ENCODE peak calls at places on chromosomes 12 and 14, in ten cellular contexts. One of them, this sample, is unnamed. For H3K9me3, the result is how much of the 10 kb centered on the place peaks cover.

GRCh38 chr12:97142737-97143450 is 235.8 kb downstream of the NEDD1 start:
- DNase-seq in psoas muscle: no peak
- DNase-seq in right atrium auricular region: no peak
- DNase-seq in suprapubic skin: no peak
- DNase-seq in DND-41: no peak
- DNase-seq in CD8-positive, alpha-beta T cell: no peak
- DNase-seq in OCI-LY7: no peak
- DNase-seq in A549: no peak
- DNase-seq in colonic mucosa: no peak
- DNase-seq in left lung: no peak
- DNase-seq in this sample: no peak

GRCh38 chr12:2179953-2180736 is 127.4 kb downstream of the CACNA1C start:
- DNase-seq in OCI-LY7: no peak
- DNase-seq in psoas muscle: peak
- DNase-seq in A549: peak
- DNase-seq in left lung: peak
- DNase-seq in DND-41: no peak
- DNase-seq in suprapubic skin: no peak
- DNase-seq in colonic mucosa: peak
- DNase-seq in right atrium auricular region: peak
- DNase-seq in CD8-positive, alpha-beta T cell: no peak
- DNase-seq in this sample: no peak

GRCh38 chr14:83757896-83758295 is 1772.0 kb upstream of the FLRT2 start:
- DNase-seq in psoas muscle: no peak
- DNase-seq in suprapubic skin: no peak
- DNase-seq in A549: no peak
- DNase-seq in OCI-LY7: no peak
- DNase-seq in colonic mucosa: no peak
- DNase-seq in DND-41: no peak
- DNase-seq in CD8-positive, alpha-beta T cell: no peak
- DNase-seq in left lung: no peak
- DNase-seq in right atrium auricular region: no peak
- DNase-seq in this sample: no peak

GRCh38 chr12:110796952-110797351 is 49.8 kb upstream of the CCDC63 start:
- DNase-seq in CD8-positive, alpha-beta T cell: no peak
- DNase-seq in right atrium auricular region: no peak
- DNase-seq in suprapubic skin: no peak
- DNase-seq in A549: no peak
- DNase-seq in psoas muscle: no peak
- DNase-seq in DND-41: no peak
- DNase-seq in colonic mucosa: no peak
- DNase-seq in left lung: no peak
- DNase-seq in OCI-LY7: no peak
- DNase-seq in this sample: no peak

GRCh38 chr14:30767624-30768023 is 106.7 kb upstream of the COCH start:
- DNase-seq in left lung: no peak
- DNase-seq in CD8-positive, alpha-beta T cell: no peak
- DNase-seq in colonic mucosa: no peak
- DNase-seq in psoas muscle: no peak
- DNase-seq in right atrium auricular region: no peak
- DNase-seq in A549: no peak
- DNase-seq in suprapubic skin: no peak
- DNase-seq in DND-41: no peak
- DNase-seq in OCI-LY7: no peak
- DNase-seq in this sample: no peak

GRCh38 chr14:20422886-20423285 is 9.6 kb upstream of the TEP1 start:
- DNase-seq in DND-41: no peak
- DNase-seq in right atrium auricular region: no peak
- DNase-seq in colonic mucosa: no peak
- DNase-seq in CD8-positive, alpha-beta T cell: no peak
- DNase-seq in psoas muscle: no peak
- DNase-seq in A549: no peak
- DNase-seq in left lung: no peak
- DNase-seq in OCI-LY7: no peak
- DNase-seq in suprapubic skin: no peak
- DNase-seq in this sample: no peak

GRCh38 chr14:94961761-94962575 is 192.1 kb upstream of the GSC start:
- DNase-seq in right atrium auricular region: peak
- DNase-seq in A549: no peak
- DNase-seq in left lung: no peak
- DNase-seq in colonic mucosa: no peak
- DNase-seq in OCI-LY7: no peak
- DNase-seq in CD8-positive, alpha-beta T cell: no peak
- DNase-seq in suprapubic skin: no peak
- DNase-seq in psoas muscle: no peak
- DNase-seq in DND-41: no peak
- DNase-seq in this sample: no peak

GRCh38 chr12:95339086-95339788 is 121.6 kb downstream of the VEZT start:
- DNase-seq in psoas muscle: no peak
- DNase-seq in colonic mucosa: no peak
- DNase-seq in left lung: no peak
- DNase-seq in OCI-LY7: no peak
- DNase-seq in right atrium auricular region: no peak
- DNase-seq in DND-41: no peak
- DNase-seq in CD8-positive, alpha-beta T cell: no peak
- DNase-seq in A549: no peak
- DNase-seq in suprapubic skin: no peak
- DNase-seq in this sample: no peak

GRCh38 chr14:33879684-33880286 is 71.1 kb downstream of the EGLN3 start:
- DNase-seq in psoas muscle: no peak
- DNase-seq in CD8-positive, alpha-beta T cell: no peak
- DNase-seq in right atrium auricular region: no peak
- DNase-seq in colonic mucosa: no peak
- DNase-seq in OCI-LY7: no peak
- DNase-seq in DND-41: no peak
- DNase-seq in suprapubic skin: no peak
- DNase-seq in A549: no peak
- DNase-seq in left lung: no peak
- DNase-seq in this sample: no peak

GRCh38 chr14:29773990-29774389 is 153.7 kb downstream of the PRKD1 start:
- DNase-seq in colonic mucosa: no peak
- DNase-seq in left lung: no peak
- DNase-seq in psoas muscle: no peak
- DNase-seq in suprapubic skin: no peak
- DNase-seq in OCI-LY7: no peak
- DNase-seq in CD8-positive, alpha-beta T cell: no peak
- DNase-seq in A549: no peak
- DNase-seq in right atrium auricular region: no peak
- DNase-seq in DND-41: no peak
- DNase-seq in this sample: no peak

GRCh38 chr14:79670811-79671210 is 540.5 kb downstream of the DIO2 start:
- DNase-seq in A549: no peak
- DNase-seq in OCI-LY7: no peak
- DNase-seq in colonic mucosa: no peak
- DNase-seq in psoas muscle: no peak
- DNase-seq in left lung: no peak
- DNase-seq in DND-41: no peak
- DNase-seq in CD8-positive, alpha-beta T cell: no peak
- DNase-seq in suprapubic skin: no peak
- DNase-seq in right atrium auricular region: no peak
- DNase-seq in this sample: no peak

GRCh38 chr12:97758586-97758985 is 296.0 kb downstream of the RMST start:
- DNase-seq in colonic mucosa: no peak
- DNase-seq in right atrium auricular region: no peak
- DNase-seq in OCI-LY7: no peak
- DNase-seq in left lung: no peak
- DNase-seq in psoas muscle: no peak
- DNase-seq in A549: no peak
- DNase-seq in suprapubic skin: no peak
- DNase-seq in CD8-positive, alpha-beta T cell: no peak
- DNase-seq in DND-41: no peak
- DNase-seq in this sample: no peak

GRCh38 chr12:122889658-122890561 is 6.0 kb downstream of the VPS37B start:
- DNase-seq in CD8-positive, alpha-beta T cell: no peak
- DNase-seq in A549: no peak
- DNase-seq in DND-41: no peak
- DNase-seq in right atrium auricular region: no peak
- DNase-seq in OCI-LY7: no peak
- DNase-seq in suprapubic skin: peak
- DNase-seq in psoas muscle: no peak
- DNase-seq in colonic mucosa: no peak
- DNase-seq in left lung: no peak
- DNase-seq in this sample: no peak

GRCh38 chr14:20427231-20428009 is 8.5 kb downstream of the KLHL33 start:
- DNase-seq in A549: peak
- DNase-seq in right atrium auricular region: no peak
- DNase-seq in DND-41: peak
- DNase-seq in colonic mucosa: no peak
- DNase-seq in left lung: no peak
- DNase-seq in suprapubic skin: no peak
- DNase-seq in CD8-positive, alpha-beta T cell: no peak
- DNase-seq in OCI-LY7: peak
- DNase-seq in psoas muscle: no peak
- DNase-seq in this sample: peak

GRCh38 chr14:105500036-105500725 is 9.1 kb downstream of the TEDC1 start:
- DNase-seq in right atrium auricular region: no peak
- DNase-seq in OCI-LY7: no peak
- DNase-seq in left lung: peak
- DNase-seq in psoas muscle: no peak
- DNase-seq in DND-41: no peak
- DNase-seq in colonic mucosa: no peak
- DNase-seq in A549: no peak
- DNase-seq in suprapubic skin: no peak
- DNase-seq in CD8-positive, alpha-beta T cell: no peak
- DNase-seq in this sample: no peak

GRCh38 chr14:73784988-73785313 is 66.7 kb upstream of the PTGR2 start:
- DNase-seq in colonic mucosa: no peak
- DNase-seq in DND-41: no peak
- DNase-seq in OCI-LY7: no peak
- DNase-seq in left lung: no peak
- DNase-seq in psoas muscle: no peak
- DNase-seq in CD8-positive, alpha-beta T cell: no peak
- DNase-seq in suprapubic skin: no peak
- DNase-seq in A549: no peak
- DNase-seq in right atrium auricular region: no peak
- DNase-seq in this sample: no peak

GRCh38 chr14:73785336-73785833 is 66.2 kb upstream of the PTGR2 start:
- DNase-seq in suprapubic skin: no peak
- DNase-seq in right atrium auricular region: no peak
- DNase-seq in colonic mucosa: peak
- DNase-seq in psoas muscle: no peak
- DNase-seq in OCI-LY7: peak
- DNase-seq in left lung: peak
- DNase-seq in CD8-positive, alpha-beta T cell: no peak
- DNase-seq in DND-41: no peak
- DNase-seq in A549: peak
- DNase-seq in this sample: no peak

GRCh38 chr14:73782623-73783022 is 68.4 kb upstream of the PNMA1 start:
- DNase-seq in suprapubic skin: no peak
- DNase-seq in CD8-positive, alpha-beta T cell: no peak
- DNase-seq in DND-41: no peak
- DNase-seq in colonic mucosa: no peak
- DNase-seq in A549: no peak
- DNase-seq in left lung: no peak
- DNase-seq in psoas muscle: no peak
- DNase-seq in right atrium auricular region: no peak
- DNase-seq in OCI-LY7: no peak
- DNase-seq in this sample: no peak

GRCh38 chr14:73783107-73783727 is 68.4 kb upstream of the PTGR2 start:
- DNase-seq in suprapubic skin: no peak
- DNase-seq in CD8-positive, alpha-beta T cell: no peak
- DNase-seq in left lung: no peak
- DNase-seq in DND-41: no peak
- DNase-seq in A549: no peak
- DNase-seq in psoas muscle: no peak
- DNase-seq in right atrium auricular region: no peak
- DNase-seq in colonic mucosa: no peak
- DNase-seq in OCI-LY7: no peak
- DNase-seq in this sample: no peak

GRCh38 chr14:73784065-73784987 is 67.3 kb upstream of the PTGR2 start:
- DNase-seq in psoas muscle: no peak
- DNase-seq in right atrium auricular region: no peak
- DNase-seq in OCI-LY7: peak
- DNase-seq in A549: no peak
- DNase-seq in DND-41: no peak
- DNase-seq in CD8-positive, alpha-beta T cell: no peak
- DNase-seq in colonic mucosa: no peak
- DNase-seq in suprapubic skin: no peak
- DNase-seq in left lung: no peak
- DNase-seq in this sample: no peak
- H3K4me3 ChIP-seq in psoas muscle: peak
- H3K4me3 ChIP-seq in right atrium auricular region: no peak
- H3K4me3 ChIP-seq in OCI-LY7: peak
- H3K4me3 ChIP-seq in A549: no peak
- H3K4me3 ChIP-seq in DND-41: no peak
- H3K4me3 ChIP-seq in CD8-positive, alpha-beta T cell: peak
- H3K4me3 ChIP-seq in colonic mucosa: peak
- H3K4me3 ChIP-seq in suprapubic skin: peak
- H3K4me3 ChIP-seq in left lung: no peak
- H3K4me3 ChIP-seq in this sample: peak

GRCh38 chr12:87870493-87870892 is 158.7 kb downstream of the C12orf50 start:
- DNase-seq in left lung: no peak
- DNase-seq in A549: no peak
- DNase-seq in colonic mucosa: no peak
- DNase-seq in DND-41: no peak
- DNase-seq in OCI-LY7: no peak
- DNase-seq in right atrium auricular region: no peak
- DNase-seq in psoas muscle: no peak
- DNase-seq in suprapubic skin: no peak
- DNase-seq in CD8-positive, alpha-beta T cell: no peak
- DNase-seq in this sample: no peak
- H3K27ac ChIP-seq in left lung: no peak
- H3K27ac ChIP-seq in A549: no peak
- H3K27ac ChIP-seq in colonic mucosa: no peak
- H3K27ac ChIP-seq in DND-41: no peak
- H3K27ac ChIP-seq in OCI-LY7: no peak
- H3K27ac ChIP-seq in right atrium auricular region: no peak
- H3K27ac ChIP-seq in psoas muscle: no peak
- H3K27ac ChIP-seq in suprapubic skin: no peak
- H3K27ac ChIP-seq in CD8-positive, alpha-beta T cell: no peak
- H3K27ac ChIP-seq in this sample: no peak

DNA sequence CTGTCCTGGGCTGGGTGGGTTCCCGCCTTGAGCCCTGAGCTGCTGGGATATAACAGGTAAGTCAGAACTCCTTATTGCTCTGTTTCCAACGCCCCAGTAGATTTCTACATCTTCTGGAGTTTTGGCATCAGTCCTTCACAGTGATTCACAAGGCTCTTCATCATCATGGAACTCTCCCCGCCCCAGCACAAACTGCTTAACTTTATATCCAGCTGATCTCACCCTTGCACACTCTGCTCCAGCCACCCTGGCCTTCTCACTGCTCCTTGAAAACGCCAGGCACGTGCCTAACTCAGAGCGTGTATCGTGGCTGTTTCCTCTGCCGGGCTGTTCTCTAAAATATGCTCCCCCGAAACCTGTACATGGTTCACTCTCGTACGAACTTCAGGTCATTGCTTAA is 264.9 kb downstream of the NOVA1 start:
- DNase-seq in left lung: no peak
- DNase-seq in A549: no peak
- DNase-seq in OCI-LY7: no peak
- DNase-seq in psoas muscle: peak
- DNase-seq in CD8-positive, alpha-beta T cell: no peak
- DNase-seq in suprapubic skin: no peak
- DNase-seq in DND-41: no peak
- DNase-seq in colonic mucosa: no peak
- DNase-seq in right atrium auricular region: no peak
- DNase-seq in this sample: no peak
- H3K9me3 ChIP-seq in left lung: under half
- H3K9me3 ChIP-seq in A549: under half
- H3K9me3 ChIP-seq in OCI-LY7: under half
- H3K9me3 ChIP-seq in psoas muscle: under half
- H3K9me3 ChIP-seq in CD8-positive, alpha-beta T cell: under half
- H3K9me3 ChIP-seq in suprapubic skin: under half
- H3K9me3 ChIP-seq in DND-41: under half
- H3K9me3 ChIP-seq in colonic mucosa: under half
- H3K9me3 ChIP-seq in right atrium auricular region: under half
- H3K9me3 ChIP-seq in this sample: under half

GRCh38 chr12:132761911-132762583 is 415 bp upstream of the ANKLE2 start:
- DNase-seq in DND-41: peak
- DNase-seq in left lung: peak
- DNase-seq in A549: peak
- DNase-seq in suprapubic skin: peak
- DNase-seq in right atrium auricular region: no peak
- DNase-seq in OCI-LY7: peak
- DNase-seq in colonic mucosa: peak
- DNase-seq in CD8-positive, alpha-beta T cell: peak
- DNase-seq in psoas muscle: peak
- DNase-seq in this sample: peak
- H3K4me3 ChIP-seq in DND-41: peak
- H3K4me3 ChIP-seq in left lung: peak
- H3K4me3 ChIP-seq in A549: peak
- H3K4me3 ChIP-seq in suprapubic skin: peak
- H3K4me3 ChIP-seq in right atrium auricular region: peak
- H3K4me3 ChIP-seq in OCI-LY7: peak
- H3K4me3 ChIP-seq in colonic mucosa: peak
- H3K4me3 ChIP-seq in CD8-positive, alpha-beta T cell: peak
- H3K4me3 ChIP-seq in psoas muscle: peak
- H3K4me3 ChIP-seq in this sample: peak